ENCODE peak calls at places on chromosomes 5 and 9, in four cellular contexts. One of them, this sample, is unnamed.

GRCh38 chr5:160166069-160166972 is 47.1 kb upstream of the PWWP2A start:
- DNase-seq in HepG2: no peak
- DNase-seq in K562: no peak
- DNase-seq in H1: no peak
- DNase-seq in this sample: no peak

GRCh38 chr9:37650873-37651768 is at the start of gene FRMPD1:
- DNase-seq in HepG2: peak
- DNase-seq in K562: peak
- DNase-seq in H1: peak
- DNase-seq in this sample: no peak

GRCh38 chr5:94228791-94229190 is 389.6 kb downstream of the KIAA0825 start:
- DNase-seq in HepG2: no peak
- DNase-seq in K562: no peak
- DNase-seq in H1: no peak
- DNase-seq in this sample: no peak

GRCh38 chr9:37336150-37336549 is 86.3 kb upstream of the GRHPR start:
- DNase-seq in HepG2: no peak
- DNase-seq in K562: peak
- DNase-seq in H1: no peak
- DNase-seq in this sample: no peak

GRCh38 chr5:62152394-62153123 is 153.4 kb upstream of the KIF2A start:
- DNase-seq in HepG2: no peak
- DNase-seq in K562: no peak
- DNase-seq in H1: no peak
- DNase-seq in this sample: no peak

GRCh38 chr9:136081113-136081825 is 13.8 kb downstream of the NACC2 start:
- DNase-seq in HepG2: no peak
- DNase-seq in K562: no peak
- DNase-seq in H1: no peak
- DNase-seq in this sample: no peak

GRCh38 chr5:172766287-172767104 is 4.5 kb downstream of the DUSP1 start:
- DNase-seq in HepG2: peak
- DNase-seq in K562: no peak
- DNase-seq in H1: no peak
- DNase-seq in this sample: no peak

GRCh38 chr9:16213781-16214515 is 656.5 kb downstream of the BNC2 start:
- DNase-seq in HepG2: no peak
- DNase-seq in K562: no peak
- DNase-seq in H1: no peak
- DNase-seq in this sample: no peak

GRCh38 chr5:1204693-1205242 is 3.4 kb downstream of the SLC6A19 start:
- DNase-seq in HepG2: peak
- DNase-seq in K562: peak
- DNase-seq in H1: no peak
- DNase-seq in this sample: no peak

GRCh38 chr9:136521541-136521940 is 24.3 kb downstream of the NOTCH1 start:
- DNase-seq in HepG2: no peak
- DNase-seq in K562: no peak
- DNase-seq in H1: no peak
- DNase-seq in this sample: no peak

GRCh38 chr9:116482740-116483139 is 204.4 kb upstream of the TRIM32 start:
- DNase-seq in HepG2: no peak
- DNase-seq in K562: no peak
- DNase-seq in H1: no peak
- DNase-seq in this sample: no peak

GRCh38 chr5:128749584-128749983 is 211.5 kb upstream of the FBN2 start:
- DNase-seq in HepG2: no peak
- DNase-seq in K562: no peak
- DNase-seq in H1: no peak
- DNase-seq in this sample: no peak

GRCh38 chr5:146290318-146290717 is 48.3 kb upstream of the POU4F3 start:
- DNase-seq in HepG2: no peak
- DNase-seq in K562: no peak
- DNase-seq in H1: no peak
- DNase-seq in this sample: no peak

GRCh38 chr5:78162253-78162862 is 132.1 kb downstream of the AP3B1 start:
- DNase-seq in HepG2: peak
- DNase-seq in K562: peak
- DNase-seq in H1: no peak
- DNase-seq in this sample: no peak

GRCh38 chr5:76305264-76305663 is 97.8 kb upstream of the IQGAP2 start:
- DNase-seq in HepG2: no peak
- DNase-seq in K562: no peak
- DNase-seq in H1: no peak
- DNase-seq in this sample: no peak

GRCh38 chr5:121731377-121731776 is 120.3 kb upstream of the FTMT start:
- DNase-seq in HepG2: no peak
- DNase-seq in K562: no peak
- DNase-seq in H1: no peak
- DNase-seq in this sample: no peak

GRCh38 chr5:53323511-53323910 is 156.9 kb upstream of the FST start:
- DNase-seq in HepG2: no peak
- DNase-seq in K562: no peak
- DNase-seq in H1: no peak
- DNase-seq in this sample: no peak

GRCh38 chr5:153969563-153969895 is 69.2 kb downstream of the FAM114A2 start:
- DNase-seq in HepG2: no peak
- DNase-seq in K562: no peak
- DNase-seq in H1: no peak
- DNase-seq in this sample: no peak

GRCh38 chr5:78799254-78800017 is 150.9 kb upstream of the LHFPL2 start:
- DNase-seq in HepG2: no peak
- DNase-seq in K562: no peak
- DNase-seq in H1: no peak
- DNase-seq in this sample: no peak

GRCh38 chr5:93069276-93069675 is 511.7 kb downstream of the NR2F1-AS1 start:
- DNase-seq in HepG2: no peak
- DNase-seq in K562: no peak
- DNase-seq in H1: no peak
- DNase-seq in this sample: no peak

GRCh38 chr5:73116506-73116905 is 3.9 kb upstream of the TMEM171 start:
- DNase-seq in HepG2: no peak
- DNase-seq in K562: no peak
- DNase-seq in H1: no peak
- DNase-seq in this sample: no peak

GRCh38 chr9:113558632-113559502 is 95.3 kb downstream of the RGS3 start:
- DNase-seq in HepG2: peak
- DNase-seq in K562: peak
- DNase-seq in H1: no peak
- DNase-seq in this sample: no peak

GRCh38 chr5:14256026-14256690 is 113.0 kb downstream of the TRIO start:
- DNase-seq in HepG2: no peak
- DNase-seq in K562: no peak
- DNase-seq in H1: no peak
- DNase-seq in this sample: no peak

GRCh38 chr5:145776886-145777285 is 58.3 kb downstream of the PRELID2 start:
- DNase-seq in HepG2: no peak
- DNase-seq in K562: no peak
- DNase-seq in H1: no peak
- DNase-seq in this sample: no peak

GRCh38 chr5:174793076-174793475 is 68.7 kb downstream of the MSX2 start:
- DNase-seq in HepG2: no peak
- DNase-seq in K562: no peak
- DNase-seq in H1: no peak
- DNase-seq in this sample: no peak

GRCh38 chr9:90025816-90026215 is 421.0 kb downstream of the GADD45G start:
- DNase-seq in HepG2: no peak
- DNase-seq in K562: no peak
- DNase-seq in H1: peak
- DNase-seq in this sample: no peak

GRCh38 chr5:109454726-109455505 is 45.1 kb upstream of the PJA2 start:
- DNase-seq in HepG2: no peak
- DNase-seq in K562: no peak
- DNase-seq in H1: no peak
- DNase-seq in this sample: no peak
- TF ChIP-seq SRF in HepG2: no peak
- TF ChIP-seq SRF in K562: no peak
- TF ChIP-seq SRF in H1: no peak
- TF ChIP-seq SRF in this sample: no peak

DNA sequence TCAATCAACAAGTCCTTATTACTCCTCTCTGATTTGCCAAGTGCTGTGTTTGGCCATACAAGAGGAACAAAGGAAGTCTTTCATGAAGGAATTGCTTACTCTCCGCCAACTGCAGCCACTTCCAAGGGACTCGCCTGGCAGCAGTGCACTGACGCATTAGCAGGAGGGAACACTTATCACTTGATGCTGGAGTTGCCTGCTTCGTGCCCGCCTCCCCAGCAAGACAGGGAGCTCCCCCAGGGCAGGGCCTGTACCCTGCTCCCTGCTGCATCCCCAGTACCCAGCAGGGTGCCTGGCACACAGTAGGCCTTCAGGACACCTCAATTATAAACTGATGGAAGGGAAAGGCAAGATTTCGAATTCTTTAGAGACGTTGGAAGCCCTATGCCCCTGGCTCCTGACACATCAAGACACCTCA is 97.9 kb downstream of the CRB2 start:
- DNase-seq in HepG2: peak
- DNase-seq in K562: no peak
- DNase-seq in H1: no peak
- DNase-seq in this sample: no peak
- TF ChIP-seq RFX5 in HepG2: no peak
- TF ChIP-seq RFX5 in K562: no peak
- TF ChIP-seq RFX5 in H1: no peak
- TF ChIP-seq RFX5 in this sample: no peak

GRCh38 chr9:118306773-118307172 is 602.6 kb downstream of the TLR4 start:
- DNase-seq in HepG2: no peak
- DNase-seq in K562: no peak
- DNase-seq in H1: no peak
- DNase-seq in this sample: no peak

GRCh38 chr9:118302721-118303120 is 598.5 kb downstream of the TLR4 start:
- DNase-seq in HepG2: no peak
- DNase-seq in K562: no peak
- DNase-seq in H1: no peak
- DNase-seq in this sample: no peak

GRCh38 chr9:118305371-118305770 is 601.2 kb downstream of the TLR4 start:
- DNase-seq in HepG2: no peak
- DNase-seq in K562: no peak
- DNase-seq in H1: no peak
- DNase-seq in this sample: no peak

GRCh38 chr9:118303216-118303615 is 599.0 kb downstream of the TLR4 start:
- DNase-seq in HepG2: no peak
- DNase-seq in K562: no peak
- DNase-seq in H1: no peak
- DNase-seq in this sample: no peak
- TF ChIP-seq SRF in HepG2: no peak
- TF ChIP-seq SRF in K562: no peak
- TF ChIP-seq SRF in H1: no peak
- TF ChIP-seq SRF in this sample: no peak

GRCh38 chr5:139658928-139659667 is 10.9 kb downstream of the CXXC5 start:
- DNase-seq in HepG2: no peak
- DNase-seq in K562: peak
- DNase-seq in H1: no peak
- DNase-seq in this sample: no peak
- TF ChIP-seq RFX5 in HepG2: no peak
- TF ChIP-seq RFX5 in K562: no peak
- TF ChIP-seq RFX5 in H1: no peak
- TF ChIP-seq RFX5 in this sample: no peak

GRCh38 chr9:124792257-124792975 is 15.5 kb downstream of the OLFML2A start:
- DNase-seq in HepG2: no peak
- DNase-seq in K562: no peak
- DNase-seq in H1: no peak
- DNase-seq in this sample: no peak

GRCh38 chr9:124790301-124790700 is 13.4 kb downstream of the OLFML2A start:
- DNase-seq in HepG2: no peak
- DNase-seq in K562: no peak
- DNase-seq in H1: no peak
- DNase-seq in this sample: no peak

GRCh38 chr9:124791106-124791505 is 14.2 kb downstream of the OLFML2A start:
- DNase-seq in HepG2: no peak
- DNase-seq in K562: no peak
- DNase-seq in H1: no peak
- DNase-seq in this sample: no peak

GRCh38 chr9:124794902-124795491 is 18.1 kb downstream of the OLFML2A start:
- DNase-seq in HepG2: peak
- DNase-seq in K562: peak
- DNase-seq in H1: no peak
- DNase-seq in this sample: no peak

DNA sequence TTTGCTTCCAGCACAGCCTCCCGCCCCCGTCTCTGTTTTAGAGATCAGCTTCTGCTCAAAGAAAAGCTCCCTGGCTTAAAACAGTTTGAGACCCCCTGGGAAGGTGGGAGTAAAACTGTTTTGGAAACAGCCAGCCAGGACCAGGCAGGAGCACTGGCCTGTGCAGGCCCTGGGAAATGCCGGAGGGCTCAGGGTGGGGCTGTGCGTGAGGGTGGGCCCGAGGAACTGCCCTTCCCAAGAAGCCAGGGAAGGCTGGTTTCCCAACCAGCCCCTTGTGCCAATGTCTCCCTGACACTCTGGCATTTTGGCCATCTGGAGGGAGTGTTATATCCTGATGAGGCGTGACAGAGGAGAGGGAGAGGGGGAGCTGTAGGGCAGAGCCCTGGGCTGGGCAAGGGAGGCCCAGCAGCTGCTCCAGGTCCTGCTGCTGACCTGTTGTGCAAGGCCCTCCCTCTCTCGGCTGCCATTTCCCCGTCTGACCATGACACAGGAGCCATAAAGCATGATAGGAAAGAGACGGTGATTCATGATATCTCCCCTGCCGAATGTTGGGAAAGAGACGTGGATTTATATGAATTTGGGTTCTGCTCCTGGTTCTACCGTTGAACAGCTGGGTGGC is 16.2 kb downstream of the OLFML2A start:
- DNase-seq in HepG2: no peak
- DNase-seq in K562: no peak
- DNase-seq in H1: no peak
- DNase-seq in this sample: no peak
- TF ChIP-seq SRF in HepG2: no peak
- TF ChIP-seq SRF in K562: no peak
- TF ChIP-seq SRF in H1: no peak
- TF ChIP-seq SRF in this sample: no peak

This sample was measured in GM12878.